ENCODE peak calls at places on chromosomes 5 and 9, in ten cellular contexts. One of them, this sample, is unnamed.

GRCh38 chr9:27179245-27179870 is 70.3 kb downstream of the TEK start:
- DNase-seq in thoracic aorta: no peak
- DNase-seq in activated CD4-positive, CD25-positive, alpha-beta regulatory T cell: no peak
- DNase-seq in K562: no peak
- DNase-seq in anterior cingulate cortex: no peak
- DNase-seq in prostate gland: no peak
- DNase-seq in activated effector memory CD4-positive, alpha-beta T cell treated with anti-CD3 and anti-CD28 coated beads, Interleukin-2, amount 50 U/mL, for 16 hours: no peak
- DNase-seq in HS-5: no peak
- DNase-seq in AG08395: no peak
- DNase-seq in nephron progenitor cell: no peak
- DNase-seq in this sample: no peak

GRCh38 chr9:125904155-125904841 is 157.1 kb downstream of the PBX3 start:
- DNase-seq in thoracic aorta: no peak
- DNase-seq in activated CD4-positive, CD25-positive, alpha-beta regulatory T cell: no peak
- DNase-seq in K562: no peak
- DNase-seq in anterior cingulate cortex: no peak
- DNase-seq in prostate gland: peak
- DNase-seq in activated effector memory CD4-positive, alpha-beta T cell treated with anti-CD3 and anti-CD28 coated beads, Interleukin-2, amount 50 U/mL, for 16 hours: no peak
- DNase-seq in HS-5: no peak
- DNase-seq in AG08395: no peak
- DNase-seq in nephron progenitor cell: no peak
- DNase-seq in this sample: peak

GRCh38 chr9:18396102-18396728 is 77.7 kb upstream of the ADAMTSL1 start:
- DNase-seq in thoracic aorta: no peak
- DNase-seq in activated CD4-positive, CD25-positive, alpha-beta regulatory T cell: no peak
- DNase-seq in K562: peak
- DNase-seq in anterior cingulate cortex: no peak
- DNase-seq in prostate gland: no peak
- DNase-seq in activated effector memory CD4-positive, alpha-beta T cell treated with anti-CD3 and anti-CD28 coated beads, Interleukin-2, amount 50 U/mL, for 16 hours: no peak
- DNase-seq in HS-5: no peak
- DNase-seq in AG08395: peak
- DNase-seq in nephron progenitor cell: no peak
- DNase-seq in this sample: no peak

GRCh38 chr9:87657190-87657589 is 68.7 kb upstream of the CTSL start:
- DNase-seq in thoracic aorta: no peak
- DNase-seq in activated CD4-positive, CD25-positive, alpha-beta regulatory T cell: no peak
- DNase-seq in K562: no peak
- DNase-seq in anterior cingulate cortex: no peak
- DNase-seq in prostate gland: no peak
- DNase-seq in activated effector memory CD4-positive, alpha-beta T cell treated with anti-CD3 and anti-CD28 coated beads, Interleukin-2, amount 50 U/mL, for 16 hours: no peak
- DNase-seq in HS-5: no peak
- DNase-seq in AG08395: no peak
- DNase-seq in nephron progenitor cell: no peak
- DNase-seq in this sample: no peak

GRCh38 chr5:95746194-95746593 is 15.1 kb downstream of the RHOBTB3 start:
- DNase-seq in thoracic aorta: no peak
- DNase-seq in activated CD4-positive, CD25-positive, alpha-beta regulatory T cell: no peak
- DNase-seq in K562: no peak
- DNase-seq in anterior cingulate cortex: no peak
- DNase-seq in prostate gland: no peak
- DNase-seq in activated effector memory CD4-positive, alpha-beta T cell treated with anti-CD3 and anti-CD28 coated beads, Interleukin-2, amount 50 U/mL, for 16 hours: no peak
- DNase-seq in HS-5: no peak
- DNase-seq in AG08395: no peak
- DNase-seq in nephron progenitor cell: no peak
- DNase-seq in this sample: no peak

GRCh38 chr9:136239135-136239962 is 6.3 kb downstream of the QSOX2 start:
- DNase-seq in thoracic aorta: no peak
- DNase-seq in activated CD4-positive, CD25-positive, alpha-beta regulatory T cell: no peak
- DNase-seq in K562: no peak
- DNase-seq in anterior cingulate cortex: no peak
- DNase-seq in prostate gland: no peak
- DNase-seq in activated effector memory CD4-positive, alpha-beta T cell treated with anti-CD3 and anti-CD28 coated beads, Interleukin-2, amount 50 U/mL, for 16 hours: no peak
- DNase-seq in HS-5: no peak
- DNase-seq in AG08395: no peak
- DNase-seq in nephron progenitor cell: no peak
- DNase-seq in this sample: no peak

GRCh38 chr5:174371600-174372094 is 326.1 kb downstream of the NSG2 start:
- DNase-seq in thoracic aorta: no peak
- DNase-seq in activated CD4-positive, CD25-positive, alpha-beta regulatory T cell: no peak
- DNase-seq in K562: no peak
- DNase-seq in anterior cingulate cortex: no peak
- DNase-seq in prostate gland: no peak
- DNase-seq in activated effector memory CD4-positive, alpha-beta T cell treated with anti-CD3 and anti-CD28 coated beads, Interleukin-2, amount 50 U/mL, for 16 hours: no peak
- DNase-seq in HS-5: no peak
- DNase-seq in AG08395: no peak
- DNase-seq in nephron progenitor cell: peak
- DNase-seq in this sample: no peak

GRCh38 chr5:129410488-129410887 is 49.6 kb upstream of the ADAMTS19 start:
- DNase-seq in thoracic aorta: no peak
- DNase-seq in activated CD4-positive, CD25-positive, alpha-beta regulatory T cell: no peak
- DNase-seq in K562: no peak
- DNase-seq in anterior cingulate cortex: no peak
- DNase-seq in prostate gland: no peak
- DNase-seq in activated effector memory CD4-positive, alpha-beta T cell treated with anti-CD3 and anti-CD28 coated beads, Interleukin-2, amount 50 U/mL, for 16 hours: no peak
- DNase-seq in HS-5: no peak
- DNase-seq in AG08395: no peak
- DNase-seq in nephron progenitor cell: no peak
- DNase-seq in this sample: no peak

GRCh38 chr9:124969401-124969800 is 28.5 kb upstream of the GOLGA1 start:
- DNase-seq in thoracic aorta: no peak
- DNase-seq in activated CD4-positive, CD25-positive, alpha-beta regulatory T cell: no peak
- DNase-seq in K562: no peak
- DNase-seq in anterior cingulate cortex: no peak
- DNase-seq in prostate gland: no peak
- DNase-seq in activated effector memory CD4-positive, alpha-beta T cell treated with anti-CD3 and anti-CD28 coated beads, Interleukin-2, amount 50 U/mL, for 16 hours: no peak
- DNase-seq in HS-5: no peak
- DNase-seq in AG08395: no peak
- DNase-seq in nephron progenitor cell: no peak
- DNase-seq in this sample: no peak

GRCh38 chr9:103942171-103942570 is 151.9 kb upstream of the SMC2 start:
- DNase-seq in thoracic aorta: no peak
- DNase-seq in activated CD4-positive, CD25-positive, alpha-beta regulatory T cell: no peak
- DNase-seq in K562: no peak
- DNase-seq in anterior cingulate cortex: no peak
- DNase-seq in prostate gland: no peak
- DNase-seq in activated effector memory CD4-positive, alpha-beta T cell treated with anti-CD3 and anti-CD28 coated beads, Interleukin-2, amount 50 U/mL, for 16 hours: no peak
- DNase-seq in HS-5: no peak
- DNase-seq in AG08395: no peak
- DNase-seq in nephron progenitor cell: no peak
- DNase-seq in this sample: no peak

GRCh38 chr5:178100774-178101173 is 12.6 kb upstream of the N4BP3 start:
- DNase-seq in thoracic aorta: no peak
- DNase-seq in activated CD4-positive, CD25-positive, alpha-beta regulatory T cell: no peak
- DNase-seq in K562: no peak
- DNase-seq in anterior cingulate cortex: no peak
- DNase-seq in prostate gland: no peak
- DNase-seq in activated effector memory CD4-positive, alpha-beta T cell treated with anti-CD3 and anti-CD28 coated beads, Interleukin-2, amount 50 U/mL, for 16 hours: no peak
- DNase-seq in HS-5: no peak
- DNase-seq in AG08395: no peak
- DNase-seq in nephron progenitor cell: no peak
- DNase-seq in this sample: no peak

GRCh38 chr9:4553951-4554381 is 63.7 kb downstream of the SLC1A1 start:
- DNase-seq in thoracic aorta: no peak
- DNase-seq in activated CD4-positive, CD25-positive, alpha-beta regulatory T cell: no peak
- DNase-seq in K562: no peak
- DNase-seq in anterior cingulate cortex: no peak
- DNase-seq in prostate gland: no peak
- DNase-seq in activated effector memory CD4-positive, alpha-beta T cell treated with anti-CD3 and anti-CD28 coated beads, Interleukin-2, amount 50 U/mL, for 16 hours: no peak
- DNase-seq in HS-5: peak
- DNase-seq in AG08395: no peak
- DNase-seq in nephron progenitor cell: no peak
- DNase-seq in this sample: no peak

GRCh38 chr9:87894998-87895625 is 12.4 kb downstream of the SPATA31E1 start:
- DNase-seq in thoracic aorta: no peak
- DNase-seq in activated CD4-positive, CD25-positive, alpha-beta regulatory T cell: no peak
- DNase-seq in K562: no peak
- DNase-seq in anterior cingulate cortex: no peak
- DNase-seq in prostate gland: no peak
- DNase-seq in activated effector memory CD4-positive, alpha-beta T cell treated with anti-CD3 and anti-CD28 coated beads, Interleukin-2, amount 50 U/mL, for 16 hours: no peak
- DNase-seq in HS-5: no peak
- DNase-seq in AG08395: peak
- DNase-seq in nephron progenitor cell: no peak
- DNase-seq in this sample: no peak

GRCh38 chr9:125183054-125183453 is 6.5 kb downstream of the PPP6C start:
- DNase-seq in thoracic aorta: no peak
- DNase-seq in activated CD4-positive, CD25-positive, alpha-beta regulatory T cell: no peak
- DNase-seq in K562: no peak
- DNase-seq in anterior cingulate cortex: no peak
- DNase-seq in prostate gland: no peak
- DNase-seq in activated effector memory CD4-positive, alpha-beta T cell treated with anti-CD3 and anti-CD28 coated beads, Interleukin-2, amount 50 U/mL, for 16 hours: no peak
- DNase-seq in HS-5: no peak
- DNase-seq in AG08395: no peak
- DNase-seq in nephron progenitor cell: no peak
- DNase-seq in this sample: no peak

GRCh38 chr5:126681970-126682369 is 81.2 kb downstream of the PHAX start:
- DNase-seq in thoracic aorta: no peak
- DNase-seq in activated CD4-positive, CD25-positive, alpha-beta regulatory T cell: no peak
- DNase-seq in K562: no peak
- DNase-seq in anterior cingulate cortex: no peak
- DNase-seq in prostate gland: no peak
- DNase-seq in activated effector memory CD4-positive, alpha-beta T cell treated with anti-CD3 and anti-CD28 coated beads, Interleukin-2, amount 50 U/mL, for 16 hours: no peak
- DNase-seq in HS-5: no peak
- DNase-seq in AG08395: no peak
- DNase-seq in nephron progenitor cell: no peak
- DNase-seq in this sample: no peak

GRCh38 chr9:138077126-138077525 is 199.5 kb downstream of the CACNA1B start:
- DNase-seq in thoracic aorta: no peak
- DNase-seq in activated CD4-positive, CD25-positive, alpha-beta regulatory T cell: no peak
- DNase-seq in K562: no peak
- DNase-seq in anterior cingulate cortex: no peak
- DNase-seq in prostate gland: no peak
- DNase-seq in activated effector memory CD4-positive, alpha-beta T cell treated with anti-CD3 and anti-CD28 coated beads, Interleukin-2, amount 50 U/mL, for 16 hours: peak
- DNase-seq in HS-5: no peak
- DNase-seq in AG08395: no peak
- DNase-seq in nephron progenitor cell: no peak
- DNase-seq in this sample: no peak

GRCh38 chr9:91943876-91944470 is 6.1 kb downstream of the ROR2 start:
- DNase-seq in thoracic aorta: no peak
- DNase-seq in activated CD4-positive, CD25-positive, alpha-beta regulatory T cell: no peak
- DNase-seq in K562: no peak
- DNase-seq in anterior cingulate cortex: no peak
- DNase-seq in prostate gland: no peak
- DNase-seq in activated effector memory CD4-positive, alpha-beta T cell treated with anti-CD3 and anti-CD28 coated beads, Interleukin-2, amount 50 U/mL, for 16 hours: no peak
- DNase-seq in HS-5: no peak
- DNase-seq in AG08395: no peak
- DNase-seq in nephron progenitor cell: no peak
- DNase-seq in this sample: no peak

GRCh38 chr5:157312492-157312891 is 46.6 kb downstream of the CYFIP2 start:
- DNase-seq in thoracic aorta: no peak
- DNase-seq in activated CD4-positive, CD25-positive, alpha-beta regulatory T cell: peak
- DNase-seq in K562: peak
- DNase-seq in anterior cingulate cortex: peak
- DNase-seq in prostate gland: peak
- DNase-seq in activated effector memory CD4-positive, alpha-beta T cell treated with anti-CD3 and anti-CD28 coated beads, Interleukin-2, amount 50 U/mL, for 16 hours: peak
- DNase-seq in HS-5: peak
- DNase-seq in AG08395: peak
- DNase-seq in nephron progenitor cell: peak
- DNase-seq in this sample: no peak

GRCh38 chr5:143086851-143087637 is 316.4 kb downstream of the NR3C1 start:
- DNase-seq in thoracic aorta: no peak
- DNase-seq in activated CD4-positive, CD25-positive, alpha-beta regulatory T cell: no peak
- DNase-seq in K562: no peak
- DNase-seq in anterior cingulate cortex: no peak
- DNase-seq in prostate gland: no peak
- DNase-seq in activated effector memory CD4-positive, alpha-beta T cell treated with anti-CD3 and anti-CD28 coated beads, Interleukin-2, amount 50 U/mL, for 16 hours: no peak
- DNase-seq in HS-5: peak
- DNase-seq in AG08395: peak
- DNase-seq in nephron progenitor cell: no peak
- DNase-seq in this sample: no peak

GRCh38 chr9:19788152-19788551 is 685 bp downstream of the SLC24A2 start:
- DNase-seq in thoracic aorta: no peak
- DNase-seq in activated CD4-positive, CD25-positive, alpha-beta regulatory T cell: no peak
- DNase-seq in K562: no peak
- DNase-seq in anterior cingulate cortex: no peak
- DNase-seq in prostate gland: no peak
- DNase-seq in activated effector memory CD4-positive, alpha-beta T cell treated with anti-CD3 and anti-CD28 coated beads, Interleukin-2, amount 50 U/mL, for 16 hours: no peak
- DNase-seq in HS-5: no peak
- DNase-seq in AG08395: no peak
- DNase-seq in nephron progenitor cell: peak
- DNase-seq in this sample: no peak

This sample was measured in LNCaP clone FGC.